ENCODE peak calls at places on chromosome 5, in four cellular contexts. U, E, K and J are unnamed samples.

GRCh38 chr5:133397432-133397831 is 214.9 kb downstream of the FSTL4 start:
- DNase-seq in U (no peak), E (no peak), K (no peak), J (no peak)

GRCh38 chr5:28743362-28743761 is 1705.0 kb upstream of the CDH9 start:
- DNase-seq in U (no peak), K (no peak), E (no peak), J (no peak)

GRCh38 chr5:172870261-172870806 is 36.3 kb downstream of the ERGIC1 start:
- DNase-seq in U (peak; percentile 49), E (no peak), K (no peak), J (no peak)

GRCh38 chr5:97778451-97778850 is 595.4 kb upstream of the RIOK2 start:
- DNase-seq in U (no peak), E (no peak), K (no peak), J (no peak)

GRCh38 chr5:179895861-179896260 is 11.8 kb downstream of the TBC1D9B start:
- DNase-seq in U (no peak), K (no peak), E (no peak), J (no peak)

GRCh38 chr5:98296426-98296825 is 477.0 kb upstream of the RGMB start:
- DNase-seq in K (no peak), U (no peak), E (no peak), J (no peak)

GRCh38 chr5:10760033-10760975 is 730 bp downstream of the DAP start:
- DNase-seq in E (peak; percentile 54), U (no peak), K (no peak), J (peak; percentile 45)

GRCh38 chr5:175617447-175617846 is 40.4 kb upstream of the HRH2 start:
- DNase-seq in U (no peak), K (no peak), E (no peak), J (peak; percentile 22)

GRCh38 chr5:169268019-169268418 is 32.9 kb downstream of the SLIT3 start:
- DNase-seq in E (no peak), K (peak; percentile 96), U (no peak), J (no peak)

GRCh38 chr5:160486573-160486972 is 64.9 kb downstream of the PTTG1 start:
- DNase-seq in K (no peak), U (no peak), E (no peak), J (peak; percentile 66)

GRCh38 chr5:178866946-178867345 is 7.2 kb downstream of the ZNF354B start:
- DNase-seq in K (no peak), U (no peak), E (no peak), J (no peak)

GRCh38 chr5:82820188-82820587 is 257.0 kb downstream of the TMEM167A start:
- DNase-seq in E (no peak), K (no peak), U (no peak), J (no peak)

GRCh38 chr5:140118294-140118936 is 4.5 kb downstream of the PURA start:
- DNase-seq in U (no peak), E (no peak), K (no peak), J (no peak)

GRCh38 chr5:17441351-17441750 is 56.7 kb upstream of the TAF11L2 start:
- DNase-seq in K (no peak), U (no peak), E (no peak), J (no peak)

GRCh38 chr5:167511276-167511675 is 780.2 kb upstream of the WWC1 start:
- DNase-seq in U (no peak), K (no peak), E (no peak), J (no peak)

GRCh38 chr5:137300411-137301240 is 198.5 kb downstream of the SPOCK1 start:
- DNase-seq in E (no peak), K (no peak), U (no peak), J (no peak)

GRCh38 chr5:177995691-177996595 is at the start of gene PROP1:
- DNase-seq in U (no peak), E (no peak), K (no peak), J (no peak)

GRCh38 chr5:43602456-43602817 is 543 bp upstream of the NNT start:
- DNase-seq in K (no peak), U (no peak), E (peak; percentile 39), J (peak; percentile 21)

GRCh38 chr5:151451626-151452520 is 4.5 kb downstream of the SLC36A1 start:
- DNase-seq in U (no peak), K (no peak), E (peak; percentile 62), J (no peak)

GRCh38 chr5:174690256-174690655 is 34.1 kb upstream of the MSX2 start:
- DNase-seq in E (no peak), K (no peak), U (no peak), J (no peak)

GRCh38 chr5:128539038-128539429 is 989 bp upstream of the FBN2 start:
- DNase-seq in U (no peak), K (no peak), E (no peak), J (no peak)

GRCh38 chr5:1761453-1761755 is 38.2 kb downstream of the MRPL36 start:
- DNase-seq in E (no peak), K (no peak), U (no peak), J (no peak)

GRCh38 chr5:179819296-179820126 is 1.2 kb upstream of the SQSTM1 start:
- DNase-seq in U (peak; percentile 81), K (no peak), E (peak; percentile 70), J (peak; percentile 68)

GRCh38 chr5:161850491-161850890 is 2.6 kb downstream of the GABRA1 start:
- DNase-seq in U (no peak), K (no peak), E (no peak), J (no peak)

GRCh38 chr5:116486588-116486987 is 88.0 kb downstream of the SEMA6A start:
- DNase-seq in E (no peak), U (no peak), K (no peak), J (no peak)

GRCh38 chr5:132819468-132819867 is 6.4 kb downstream of the SOWAHA start:
- DNase-seq in U (no peak), E (no peak), K (no peak), J (peak; percentile 39)

GRCh38 chr5:149063017-149063687 is at the start of gene SH3TC2:
- DNase-seq in U (no peak), K (no peak), E (no peak), J (no peak)

GRCh38 chr5:32249668-32250067 is 63.1 kb downstream of the MTMR12 start:
- DNase-seq in E (no peak), U (no peak), K (no peak), J (no peak)

GRCh38 chr5:96219580-96220281 is 213.3 kb downstream of the PCSK1 start:
- DNase-seq in E (no peak), U (no peak), K (no peak), J (no peak)

GRCh38 chr5:84059672-84060071 is 325.0 kb downstream of the EDIL3 start:
- DNase-seq in E (no peak), K (no peak), U (no peak), J (no peak)

GRCh38 chr5:174692982-174693422 is 31.4 kb upstream of the MSX2 start:
- DNase-seq in K (no peak), U (no peak), E (no peak), J (no peak)

GRCh38 chr5:1009359-1010180 is 968 bp downstream of the NKD2 start:
- DNase-seq in U (peak; percentile 12), E (no peak), K (no peak), J (no peak)

GRCh38 chr5:37739817-37740261 is 100.0 kb downstream of the GDNF start:
- DNase-seq in U (no peak), K (peak; percentile 46), E (no peak), J (no peak)

GRCh38 chr5:103346162-103346748 is 87.7 kb downstream of the MACIR start:
- DNase-seq in U (no peak), K (no peak), E (no peak), J (no peak)

GRCh38 chr5:24633705-24634325 is 11.0 kb downstream of the CDH10 start:
- DNase-seq in U (no peak), E (peak; percentile 16), K (no peak), J (peak; percentile 2)

GRCh38 chr5:150146862-150147579 is 8.6 kb downstream of the PDGFRB start:
- DNase-seq in U (no peak), K (no peak), E (no peak), J (no peak)

GRCh38 chr5:141208478-141208877 is at the start of gene PCDHB12:
- DNase-seq in K (no peak), E (no peak), U (no peak), J (peak; percentile 33)
- TF ChIP-seq CTCF in K (peak; percentile 10), E (no peak), U (peak; percentile 8), J (peak; percentile 44)

DNA sequence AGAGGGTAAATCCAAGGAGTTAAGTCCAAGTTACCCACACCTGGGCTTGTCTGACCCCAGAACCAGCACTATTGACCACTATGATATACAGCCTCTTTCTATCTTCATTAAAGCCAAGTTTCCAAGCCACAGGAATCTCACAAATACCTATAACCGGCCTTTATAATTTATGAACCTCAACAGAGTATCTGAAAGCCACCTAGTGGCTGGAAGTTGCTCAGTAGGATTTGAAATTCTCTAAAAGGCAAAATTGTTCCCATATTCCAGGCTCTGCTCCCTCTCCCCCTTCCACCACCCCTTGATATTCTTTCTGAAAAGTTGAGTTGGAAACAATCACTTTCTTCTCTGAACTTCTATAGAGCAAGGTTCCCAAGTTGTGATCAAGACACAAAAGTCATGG is 106.4 kb upstream of the GPR151 start:
- DNase-seq in K (no peak), U (no peak), E (no peak), J (no peak)
- TF ChIP-seq CTCF in K (peak; percentile 26), U (no peak), E (no peak), J (no peak)

GRCh38 chr5:36214434-36214833 is 27.3 kb downstream of the NADK2 start:
- DNase-seq in U (no peak), K (no peak), E (no peak), J (no peak)
- TF ChIP-seq CTCF in U (no peak), K (no peak), E (no peak), J (no peak)

GRCh38 chr5:68333649-68334549 is 118.3 kb downstream of the PIK3R1 start:
- DNase-seq in E (no peak), K (peak; percentile 41), U (no peak), J (no peak)
- TF ChIP-seq CTCF in E (no peak), K (peak; percentile 41), U (no peak), J (no peak)

GRCh38 chr5:119070578-119070827 is 384 bp upstream of the DMXL1 start:
- DNase-seq in E (no peak), U (peak; percentile 86), K (no peak), J (no peak)
- TF ChIP-seq CTCF in E (no peak), U (no peak), K (no peak), J (no peak)